ENCODE peak calls at places on chromosomes 11 and 22, in eight cellular contexts. One of them, this sample, is unnamed. For H3K79me2, the result is how much of the 10 kb centered on the place peaks cover.

GRCh38 chr11:14503023-14503422 is 3.4 kb upstream of the COPB1 start:
- DNase-seq in HCT116: no peak
- DNase-seq in GM23248: no peak
- DNase-seq in HepG2: no peak
- DNase-seq in PC-3: no peak
- DNase-seq in fibroblast of lung: peak
- DNase-seq in neural progenitor cell: no peak
- DNase-seq in mammary epithelial cell: no peak
- DNase-seq in this sample: no peak

GRCh38 chr11:61488651-61489291 is 19.8 kb upstream of the LRRC10B start:
- DNase-seq in neural progenitor cell: peak
- DNase-seq in fibroblast of lung: peak
- DNase-seq in GM23248: peak
- DNase-seq in HepG2: peak
- DNase-seq in PC-3: peak
- DNase-seq in HCT116: no peak
- DNase-seq in mammary epithelial cell: peak
- DNase-seq in this sample: no peak

GRCh38 chr11:69711824-69712801 is 8.3 kb upstream of the FGF19 start:
- DNase-seq in fibroblast of lung: no peak
- DNase-seq in GM23248: no peak
- DNase-seq in neural progenitor cell: peak
- DNase-seq in HCT116: peak
- DNase-seq in PC-3: no peak
- DNase-seq in HepG2: no peak
- DNase-seq in mammary epithelial cell: no peak
- DNase-seq in this sample: peak

GRCh38 chr11:32385998-32386397 is 49.3 kb downstream of the WT1 start:
- DNase-seq in PC-3: peak
- DNase-seq in fibroblast of lung: peak
- DNase-seq in neural progenitor cell: peak
- DNase-seq in mammary epithelial cell: peak
- DNase-seq in HCT116: peak
- DNase-seq in GM23248: peak
- DNase-seq in HepG2: peak
- DNase-seq in this sample: peak

GRCh38 chr22:36584666-36585065 is 55.7 kb upstream of the EIF3D start:
- DNase-seq in fibroblast of lung: no peak
- DNase-seq in PC-3: no peak
- DNase-seq in neural progenitor cell: no peak
- DNase-seq in HepG2: no peak
- DNase-seq in mammary epithelial cell: no peak
- DNase-seq in HCT116: no peak
- DNase-seq in GM23248: no peak
- DNase-seq in this sample: no peak

GRCh38 chr11:69012092-69013008 is 696 bp downstream of the MRGPRF start:
- DNase-seq in neural progenitor cell: peak
- DNase-seq in HCT116: no peak
- DNase-seq in fibroblast of lung: peak
- DNase-seq in HepG2: no peak
- DNase-seq in GM23248: peak
- DNase-seq in PC-3: no peak
- DNase-seq in mammary epithelial cell: no peak
- DNase-seq in this sample: no peak

GRCh38 chr11:61749607-61750217 is 2.7 kb upstream of the MYRF start:
- DNase-seq in fibroblast of lung: no peak
- DNase-seq in mammary epithelial cell: no peak
- DNase-seq in HCT116: no peak
- DNase-seq in PC-3: no peak
- DNase-seq in GM23248: no peak
- DNase-seq in HepG2: peak
- DNase-seq in neural progenitor cell: peak
- DNase-seq in this sample: no peak

GRCh38 chr22:27576815-27577564 is 224.6 kb downstream of the MN1 start:
- DNase-seq in neural progenitor cell: no peak
- DNase-seq in PC-3: no peak
- DNase-seq in HepG2: no peak
- DNase-seq in GM23248: no peak
- DNase-seq in mammary epithelial cell: no peak
- DNase-seq in HCT116: no peak
- DNase-seq in fibroblast of lung: peak
- DNase-seq in this sample: no peak

GRCh38 chr22:40250608-40251007 is 72.9 kb downstream of the TNRC6B start:
- DNase-seq in neural progenitor cell: no peak
- DNase-seq in HCT116: no peak
- DNase-seq in mammary epithelial cell: no peak
- DNase-seq in HepG2: no peak
- DNase-seq in fibroblast of lung: no peak
- DNase-seq in PC-3: no peak
- DNase-seq in GM23248: no peak
- DNase-seq in this sample: no peak

GRCh38 chr11:93198221-93198650 is 445 bp upstream of the SLC36A4 start:
- DNase-seq in fibroblast of lung: peak
- DNase-seq in HepG2: no peak
- DNase-seq in PC-3: peak
- DNase-seq in GM23248: peak
- DNase-seq in neural progenitor cell: no peak
- DNase-seq in HCT116: no peak
- DNase-seq in mammary epithelial cell: peak
- DNase-seq in this sample: no peak

GRCh38 chr11:15800121-15800800 is 556.1 kb downstream of the SOX6 start:
- DNase-seq in mammary epithelial cell: peak
- DNase-seq in PC-3: peak
- DNase-seq in HCT116: no peak
- DNase-seq in fibroblast of lung: peak
- DNase-seq in HepG2: no peak
- DNase-seq in neural progenitor cell: no peak
- DNase-seq in GM23248: peak
- DNase-seq in this sample: no peak

GRCh38 chr11:859394-860131 is 16.9 kb downstream of the TSPAN4 start:
- DNase-seq in HCT116: no peak
- DNase-seq in fibroblast of lung: peak
- DNase-seq in neural progenitor cell: no peak
- DNase-seq in PC-3: peak
- DNase-seq in GM23248: peak
- DNase-seq in mammary epithelial cell: peak
- DNase-seq in HepG2: no peak
- DNase-seq in this sample: peak

GRCh38 chr11:17777726-17778091 is 43.1 kb downstream of the KCNC1 start:
- DNase-seq in neural progenitor cell: no peak
- DNase-seq in mammary epithelial cell: no peak
- DNase-seq in PC-3: no peak
- DNase-seq in fibroblast of lung: no peak
- DNase-seq in HCT116: no peak
- DNase-seq in HepG2: no peak
- DNase-seq in GM23248: no peak
- DNase-seq in this sample: no peak

GRCh38 chr11:15107730-15108515 is 6.8 kb upstream of the INSC start:
- DNase-seq in GM23248: peak
- DNase-seq in fibroblast of lung: no peak
- DNase-seq in neural progenitor cell: no peak
- DNase-seq in HCT116: no peak
- DNase-seq in PC-3: peak
- DNase-seq in HepG2: no peak
- DNase-seq in mammary epithelial cell: peak
- DNase-seq in this sample: no peak

GRCh38 chr11:125370561-125371389 is 125.3 kb downstream of the FEZ1 start:
- DNase-seq in mammary epithelial cell: no peak
- DNase-seq in fibroblast of lung: no peak
- DNase-seq in PC-3: no peak
- DNase-seq in HepG2: no peak
- DNase-seq in HCT116: no peak
- DNase-seq in GM23248: no peak
- DNase-seq in neural progenitor cell: peak
- DNase-seq in this sample: no peak

GRCh38 chr11:65435981-65436411 is 13.4 kb downstream of the NEAT1 start:
- DNase-seq in neural progenitor cell: no peak
- DNase-seq in HCT116: no peak
- DNase-seq in mammary epithelial cell: no peak
- DNase-seq in fibroblast of lung: peak
- DNase-seq in GM23248: peak
- DNase-seq in PC-3: no peak
- DNase-seq in HepG2: no peak
- DNase-seq in this sample: no peak

GRCh38 chr22:46054091-46054877 is 77.3 kb upstream of the WNT7B start:
- DNase-seq in mammary epithelial cell: peak
- DNase-seq in PC-3: peak
- DNase-seq in HCT116: no peak
- DNase-seq in GM23248: peak
- DNase-seq in neural progenitor cell: no peak
- DNase-seq in fibroblast of lung: peak
- DNase-seq in HepG2: no peak
- DNase-seq in this sample: peak

GRCh38 chr22:28029201-28029948 is 110.3 kb upstream of the PITPNB start:
- DNase-seq in HCT116: no peak
- DNase-seq in neural progenitor cell: no peak
- DNase-seq in HepG2: no peak
- DNase-seq in GM23248: peak
- DNase-seq in fibroblast of lung: peak
- DNase-seq in PC-3: peak
- DNase-seq in mammary epithelial cell: no peak
- DNase-seq in this sample: peak

DNA sequence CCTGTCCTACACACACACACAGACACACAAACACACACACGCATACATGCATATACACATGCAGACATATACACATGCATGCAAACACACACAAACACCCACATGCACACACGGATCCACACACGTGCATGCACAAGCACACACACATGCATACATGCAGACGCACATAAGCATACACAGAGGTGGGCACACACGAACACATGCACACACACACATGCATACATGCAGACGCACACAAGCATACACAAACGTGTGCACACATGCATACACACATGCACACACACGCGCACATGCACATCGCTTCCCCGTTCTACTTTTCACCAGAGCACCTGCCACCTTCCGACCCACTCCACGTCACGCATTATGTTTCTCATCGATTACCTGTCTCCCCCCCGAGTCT is 13.2 kb downstream of the PHF21B start:
- DNase-seq in mammary epithelial cell: no peak
- DNase-seq in PC-3: no peak
- DNase-seq in HepG2: no peak
- DNase-seq in GM23248: no peak
- DNase-seq in HCT116: no peak
- DNase-seq in neural progenitor cell: no peak
- DNase-seq in fibroblast of lung: no peak
- DNase-seq in this sample: no peak
- H3K79me2 ChIP-seq in mammary epithelial cell: under half
- H3K79me2 ChIP-seq in PC-3: under half
- H3K79me2 ChIP-seq in HepG2: under half
- H3K79me2 ChIP-seq in GM23248: under half
- H3K79me2 ChIP-seq in HCT116: under half
- H3K79me2 ChIP-seq in neural progenitor cell: half or more
- H3K79me2 ChIP-seq in fibroblast of lung: under half
- H3K79me2 ChIP-seq in this sample: half or more

DNA sequence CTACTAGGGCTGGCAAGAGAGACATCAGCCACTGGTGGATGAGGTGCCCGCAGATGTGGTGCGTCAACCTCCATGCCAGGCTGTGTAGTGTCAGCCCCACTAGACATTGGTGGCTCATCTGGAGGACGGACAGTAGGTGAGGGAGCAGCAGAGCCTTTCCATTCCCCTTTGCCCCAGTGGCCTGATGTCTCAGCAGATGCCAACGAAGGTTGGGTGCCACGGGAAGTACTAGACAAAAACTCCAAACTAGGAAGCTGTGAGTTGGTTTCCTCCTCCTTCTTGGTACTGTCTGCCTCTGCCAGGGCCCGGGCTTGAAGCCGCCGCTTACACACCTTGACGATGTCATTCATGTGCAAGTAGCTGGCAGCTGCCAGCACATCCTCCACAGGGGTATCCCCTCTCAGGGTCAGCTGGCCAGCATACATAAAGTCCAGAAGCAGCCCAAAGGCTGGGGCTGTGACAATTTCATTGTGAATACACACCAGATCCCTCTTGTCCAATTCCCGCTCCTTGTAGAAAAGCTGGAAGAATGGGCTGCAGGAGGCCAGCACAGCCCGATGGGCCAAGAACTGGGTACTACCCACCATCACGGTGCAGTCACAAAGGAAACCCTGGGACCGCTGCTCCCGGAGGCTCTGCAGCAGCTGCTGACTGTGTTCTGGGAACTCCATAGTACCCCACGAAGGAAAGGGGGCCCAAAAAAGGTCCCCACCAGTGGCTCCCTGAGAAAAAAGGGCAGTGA is 795 bp downstream of the ZBTB3 start:
- DNase-seq in HCT116: no peak
- DNase-seq in PC-3: no peak
- DNase-seq in GM23248: no peak
- DNase-seq in fibroblast of lung: no peak
- DNase-seq in neural progenitor cell: no peak
- DNase-seq in mammary epithelial cell: no peak
- DNase-seq in HepG2: no peak
- DNase-seq in this sample: no peak
- H3K9ac ChIP-seq in HCT116: peak
- H3K9ac ChIP-seq in PC-3: peak
- H3K9ac ChIP-seq in GM23248: peak
- H3K9ac ChIP-seq in fibroblast of lung: no peak
- H3K9ac ChIP-seq in neural progenitor cell: no peak
- H3K9ac ChIP-seq in mammary epithelial cell: no peak
- H3K9ac ChIP-seq in HepG2: peak
- H3K9ac ChIP-seq in this sample: peak

DNA sequence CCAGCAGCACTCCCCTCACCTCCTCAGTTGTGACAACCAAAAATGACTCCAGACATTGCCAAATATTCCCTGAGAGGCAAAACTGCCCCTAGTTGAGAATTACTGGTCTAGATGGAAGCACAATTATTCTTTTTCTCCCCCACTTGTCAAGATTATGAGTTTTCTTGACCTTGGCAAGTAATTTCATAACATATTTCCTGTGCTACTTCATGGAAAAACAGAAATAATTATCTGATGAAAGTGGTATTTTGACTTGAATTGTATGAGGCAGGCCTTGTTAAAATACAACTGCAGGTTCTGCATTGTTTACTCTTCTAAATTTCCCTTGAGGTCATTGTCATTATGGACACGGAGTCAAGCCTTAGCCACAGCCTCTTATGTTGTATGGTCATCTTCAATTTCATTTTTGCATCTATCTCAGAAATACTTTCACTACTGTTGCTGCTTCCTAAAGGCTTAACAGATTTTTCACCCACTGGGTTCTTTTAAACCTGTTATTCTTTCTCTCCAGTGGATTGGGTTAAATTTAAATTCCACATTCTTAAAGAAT is 32.2 kb upstream of the LDLRAD3 start:
- DNase-seq in fibroblast of lung: no peak
- DNase-seq in HepG2: no peak
- DNase-seq in HCT116: no peak
- DNase-seq in GM23248: no peak
- DNase-seq in PC-3: no peak
- DNase-seq in neural progenitor cell: no peak
- DNase-seq in mammary epithelial cell: no peak
- DNase-seq in this sample: no peak
- H3K79me2 ChIP-seq in fibroblast of lung: under half
- H3K79me2 ChIP-seq in HepG2: under half
- H3K79me2 ChIP-seq in HCT116: under half
- H3K79me2 ChIP-seq in GM23248: under half
- H3K79me2 ChIP-seq in PC-3: under half
- H3K79me2 ChIP-seq in neural progenitor cell: under half
- H3K79me2 ChIP-seq in mammary epithelial cell: under half
- H3K79me2 ChIP-seq in this sample: under half

DNA sequence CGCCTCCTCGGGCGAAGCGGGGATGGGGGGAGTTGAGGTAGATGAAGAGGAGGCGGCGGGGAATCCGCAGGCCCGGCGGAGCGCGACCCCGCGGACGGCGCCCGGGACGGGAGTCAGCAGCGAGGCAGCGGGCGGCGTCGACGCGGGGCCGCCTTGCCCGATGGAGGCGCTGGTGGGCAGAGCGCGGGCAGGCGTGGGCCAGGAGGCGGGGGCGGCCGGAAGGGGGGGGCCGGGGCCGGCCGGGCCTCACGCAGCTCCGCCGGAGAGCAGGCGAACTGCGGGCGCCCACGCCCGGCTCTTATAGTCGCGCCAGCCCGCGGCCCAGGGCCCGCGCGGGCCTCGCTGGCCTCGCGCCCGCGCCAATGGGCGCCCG is at the start of gene IGF2:
- DNase-seq in GM23248: no peak
- DNase-seq in fibroblast of lung: peak
- DNase-seq in PC-3: no peak
- DNase-seq in neural progenitor cell: peak
- DNase-seq in mammary epithelial cell: no peak
- DNase-seq in HCT116: no peak
- DNase-seq in HepG2: peak
- DNase-seq in this sample: no peak
- H3K9ac ChIP-seq in GM23248: no peak
- H3K9ac ChIP-seq in fibroblast of lung: no peak
- H3K9ac ChIP-seq in PC-3: no peak
- H3K9ac ChIP-seq in neural progenitor cell: no peak
- H3K9ac ChIP-seq in mammary epithelial cell: no peak
- H3K9ac ChIP-seq in HCT116: peak
- H3K9ac ChIP-seq in HepG2: peak
- H3K9ac ChIP-seq in this sample: no peak